ENCODE peak calls at places on chromosomes 5 and 9, in seven cellular contexts. R is body of pancreas, X is GM20000, D is fibroblast of lung, T is prostate gland, V is choroid plexus epithelial cell, H is cardiac fibroblast. U is an unnamed sample.
A peak's percentile ranks its signal among the peaks of the same experiment; 100 is the strongest.

GRCh38 chr9:88772602-88773001 is 218.7 kb upstream of the S1PR3 start:
- DNase-seq in R (no peak), X (no peak), D (peak; percentile 53), T (no peak), V (peak; percentile 34), H (no peak), U (no peak)

GRCh38 chr9:121823451-121824169 is 172.2 kb downstream of the DAB2IP start:
- DNase-seq in R (no peak), X (no peak), D (no peak), T (no peak), V (no peak), H (no peak), U (no peak)

GRCh38 chr5:148585988-148586387 is 68.3 kb downstream of the HTR4 start:
- DNase-seq in R (peak; percentile 10), X (no peak), D (no peak), T (no peak), V (peak; percentile 0), H (peak; percentile 2), U (no peak)

GRCh38 chr9:16304301-16304700 is 566.2 kb downstream of the BNC2 start:
- DNase-seq in R (no peak), X (no peak), D (no peak), T (no peak), V (no peak), H (no peak), U (no peak)

GRCh38 chr5:86376214-86376613 is 241.5 kb upstream of the COX7C start:
- DNase-seq in R (no peak), X (no peak), D (no peak), T (no peak), V (no peak), H (no peak), U (no peak)

GRCh38 chr5:169637085-169637855 is at the start of gene DOCK2:
- DNase-seq in R (peak; percentile 20), X (peak; percentile 90), D (no peak), T (no peak), V (no peak), H (no peak), U (peak; percentile 86)

GRCh38 chr9:136566553-136566895 is 20.7 kb upstream of the NOTCH1 start:
- DNase-seq in R (no peak), X (no peak), D (no peak), T (no peak), V (no peak), H (no peak), U (no peak)

GRCh38 chr9:79014929-79015699 is 556.7 kb upstream of the TLE4 start:
- DNase-seq in R (no peak), X (no peak), D (no peak), T (no peak), V (no peak), H (no peak), U (no peak)

GRCh38 chr5:113089653-113090335 is 113.2 kb downstream of the DCP2 start:
- DNase-seq in R (no peak), X (no peak), D (peak; percentile 63), T (peak; percentile 24), V (peak; percentile 13), H (peak; percentile 54), U (no peak)

GRCh38 chr9:120394058-120394669 is 185.8 kb downstream of the CDK5RAP2 start:
- DNase-seq in R (no peak), X (no peak), D (peak; percentile 97), T (no peak), V (peak; percentile 93), H (peak; percentile 90), U (no peak)

GRCh38 chr9:120392245-120392644 is 187.7 kb downstream of the CDK5RAP2 start:
- DNase-seq in R (no peak), X (no peak), D (no peak), T (no peak), V (no peak), H (no peak), U (no peak)

GRCh38 chr9:120391691-120392090 is 188.3 kb downstream of the CDK5RAP2 start:
- DNase-seq in R (no peak), X (no peak), D (no peak), T (no peak), V (no peak), H (no peak), U (no peak)

GRCh38 chr9:120392711-120393110 is 187.3 kb downstream of the CDK5RAP2 start:
- DNase-seq in R (no peak), X (no peak), D (no peak), T (no peak), V (no peak), H (no peak), U (no peak)

DNA sequence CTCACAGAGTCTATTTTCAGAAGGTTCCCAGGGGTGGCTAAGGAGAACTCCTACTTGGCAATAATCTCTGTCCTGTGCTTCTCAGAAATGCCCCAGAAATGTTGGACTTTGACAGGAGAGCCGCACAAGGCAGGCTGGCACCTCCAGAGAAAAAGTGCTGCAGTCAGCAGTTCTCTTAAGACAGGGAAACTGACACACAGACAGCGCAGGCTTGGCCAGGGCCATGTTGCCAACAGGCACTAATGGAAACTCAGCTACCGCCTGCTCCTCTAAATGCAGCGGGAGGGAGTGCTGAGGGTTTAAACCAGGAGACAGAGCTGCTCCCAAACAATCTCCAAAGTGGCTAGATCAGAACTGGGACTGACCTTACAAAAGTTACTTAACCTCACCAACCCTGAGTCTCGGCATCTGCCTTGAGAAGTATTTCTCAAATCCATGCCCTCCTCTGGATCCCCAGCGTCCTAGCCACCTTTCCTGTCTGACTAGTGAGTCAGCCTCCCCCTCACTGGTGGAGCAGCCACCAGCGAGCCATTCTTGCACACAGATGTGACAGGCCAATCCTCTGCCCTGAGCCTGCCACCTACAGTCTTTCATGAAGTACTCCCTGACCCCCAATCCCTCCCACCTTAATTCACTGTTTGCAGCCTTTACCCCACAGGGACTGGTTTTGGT is 186.4 kb downstream of the CDK5RAP2 start:
- DNase-seq in R (no peak), X (no peak), D (peak; percentile 64), T (no peak), V (peak; percentile 43), H (peak; percentile 26), U (no peak)
- TF ChIP-seq CTCF in R (no peak), X (no peak), D (no peak), T (no peak), V (no peak), H (peak; percentile 12), U (no peak)

GRCh38 chr9:102631559-102631958 is 363.6 kb upstream of the CYLC2 start:
- DNase-seq in R (no peak), X (no peak), D (no peak), T (no peak), V (peak; percentile 27), H (peak; percentile 0), U (no peak)
- TF ChIP-seq CTCF in R (no peak), X (no peak), D (no peak), T (no peak), V (peak; percentile 43), H (peak; percentile 42), U (peak; percentile 51)

GRCh38 chr5:35443803-35444595 is 173.7 kb upstream of the SPEF2 start:
- DNase-seq in R (peak; percentile 60), X (no peak), D (no peak), T (no peak), V (no peak), H (no peak), U (no peak)
- TF ChIP-seq CTCF in R (no peak), X (no peak), D (no peak), T (no peak), V (no peak), H (no peak), U (no peak)

DNA sequence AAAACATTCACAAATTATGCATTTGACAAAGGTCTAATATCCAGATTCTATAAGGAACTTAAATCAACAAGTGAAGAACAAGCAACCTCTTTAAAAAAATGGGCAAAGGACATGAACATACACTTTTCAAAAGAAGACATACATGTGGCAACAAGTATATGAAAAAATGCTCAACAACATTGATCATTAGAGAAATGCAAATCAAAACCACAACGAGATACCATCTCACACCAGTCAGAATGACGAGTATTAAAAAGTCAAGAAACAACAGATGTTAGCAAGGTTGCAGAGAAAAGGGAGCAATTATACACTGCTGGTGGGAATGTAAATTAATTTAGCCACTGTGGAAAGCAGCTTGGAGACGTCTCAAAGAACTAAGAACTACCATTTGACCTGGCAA is 38.9 kb upstream of the TNFSF15 start:
- DNase-seq in R (no peak), X (no peak), D (no peak), T (no peak), V (no peak), H (no peak), U (no peak)
- TF ChIP-seq CTCF in R (no peak), X (no peak), D (no peak), T (no peak), V (no peak), H (no peak), U (no peak)

GRCh38 chr9:75482566-75482965 is 394.3 kb downstream of the OSTF1 start:
- DNase-seq in R (no peak), X (no peak), D (no peak), T (no peak), V (no peak), H (no peak), U (no peak)
- TF ChIP-seq CTCF in R (no peak), X (no peak), D (no peak), T (no peak), V (no peak), H (no peak), U (no peak)

DNA sequence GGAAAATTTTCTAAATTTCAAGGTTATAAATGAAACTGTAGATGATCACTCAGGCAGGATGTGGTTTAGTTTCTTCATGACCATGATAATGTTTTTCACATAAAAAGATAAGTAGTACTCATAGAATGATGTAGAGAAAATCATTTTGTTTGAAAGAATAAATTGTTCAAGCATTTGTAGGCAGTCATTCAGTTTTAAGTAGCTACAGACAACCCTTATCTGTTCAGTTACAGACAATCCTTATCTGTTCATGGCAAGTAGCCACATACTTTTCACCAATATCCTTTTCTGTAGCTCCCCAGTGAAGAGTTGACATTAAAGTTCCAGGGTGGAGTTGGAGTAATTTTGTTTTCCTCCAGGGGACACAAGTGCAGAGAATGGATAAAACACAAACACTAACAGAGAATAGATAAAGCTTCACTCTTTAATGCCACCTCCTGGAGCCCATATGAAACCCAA is 278.1 kb upstream of the TNC start:
- DNase-seq in R (no peak), X (no peak), D (peak; percentile 70), T (no peak), V (peak; percentile 26), H (peak; percentile 10), U (no peak)
- TF ChIP-seq CTCF in R (no peak), X (no peak), D (no peak), T (no peak), V (no peak), H (no peak), U (no peak)